ENCODE peak calls at places on chromosomes 3 and 15, in seven cellular contexts. T, Q, E, H, X, D and G are unnamed samples.

GRCh38 chr15:76270876-76271275 is 40.4 kb downstream of the ETFA start:
- DNase-seq in T (no peak), D (no peak), H (no peak), X (peak), Q (no peak), E (no peak), G (no peak)

GRCh38 chr15:92666780-92667179 is 11.2 kb upstream of the FAM174B start:
- DNase-seq in X (no peak), H (no peak), T (no peak), D (peak), Q (peak), E (no peak), G (no peak)

GRCh38 chr3:4983739-4984510 is 4.7 kb downstream of the BHLHE40 start:
- DNase-seq in E (peak), Q (peak), H (no peak), T (no peak), X (peak), D (no peak), G (no peak)

GRCh38 chr15:79595995-79596622 is 164.0 kb downstream of the MINAR1 start:
- DNase-seq in X (peak), T (peak), H (peak), D (no peak), E (no peak), Q (peak), G (peak)

GRCh38 chr3:134364936-134365765 is 9.1 kb downstream of the AMOTL2 start:
- DNase-seq in H (peak), T (no peak), D (no peak), Q (no peak), X (no peak), E (no peak), G (no peak)

GRCh38 chr3:43181202-43181910 is 75.5 kb upstream of the POMGNT2 start:
- DNase-seq in E (peak), X (peak), H (no peak), T (no peak), D (no peak), Q (no peak), G (no peak)

GRCh38 chr3:133956333-133956732 is 60.7 kb upstream of the RAB6B start:
- DNase-seq in E (no peak), X (no peak), Q (no peak), H (no peak), T (no peak), D (no peak), G (no peak)

GRCh38 chr3:106862067-106862466 is 515.2 kb upstream of the CCDC54 start:
- DNase-seq in T (no peak), E (no peak), H (peak), Q (no peak), D (no peak), X (peak), G (no peak)

GRCh38 chr3:138184994-138185393 is 2.1 kb upstream of the ARMC8 start:
- DNase-seq in T (no peak), Q (no peak), D (no peak), X (peak), E (no peak), H (peak), G (no peak)

GRCh38 chr3:187677604-187678003 is 7.4 kb upstream of the SST start:
- DNase-seq in D (no peak), T (no peak), E (no peak), H (no peak), X (no peak), Q (no peak), G (no peak)

GRCh38 chr15:66024998-66025397 is 155.7 kb downstream of the RAB11A start:
- DNase-seq in T (no peak), Q (no peak), H (peak), E (no peak), X (peak), D (no peak), G (no peak)

GRCh38 chr3:71651625-71652024 is 68.1 kb upstream of the FOXP1 start:
- DNase-seq in T (no peak), H (no peak), X (no peak), D (no peak), Q (no peak), E (no peak), G (no peak)

DNA sequence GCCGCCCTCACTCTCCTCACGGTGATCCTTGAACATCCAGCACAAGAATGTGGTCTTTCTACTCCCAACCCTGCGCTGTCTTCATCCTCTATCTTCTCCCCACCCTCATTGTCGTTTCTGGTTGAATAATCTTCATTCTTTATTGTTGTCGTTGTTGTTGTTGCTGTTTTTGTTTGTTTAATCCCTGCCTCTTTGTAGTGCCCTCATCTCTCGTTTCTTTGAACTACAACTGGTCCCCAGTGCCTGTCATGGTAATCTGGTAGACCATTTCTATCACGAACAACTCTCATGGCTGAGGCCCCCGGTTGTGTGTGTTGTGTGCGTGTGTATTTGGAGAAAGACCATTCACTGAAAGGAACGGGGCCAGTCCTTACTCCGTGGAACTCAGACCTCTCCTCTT is 1.3 kb upstream of the MYO5A start:
- DNase-seq in D (no peak), H (no peak), T (no peak), X (no peak), E (no peak), Q (no peak), G (no peak)
- TF ChIP-seq CTCF in D (no peak), H (no peak), T (no peak), X (no peak), E (no peak), Q (no peak), G (no peak)

DNA sequence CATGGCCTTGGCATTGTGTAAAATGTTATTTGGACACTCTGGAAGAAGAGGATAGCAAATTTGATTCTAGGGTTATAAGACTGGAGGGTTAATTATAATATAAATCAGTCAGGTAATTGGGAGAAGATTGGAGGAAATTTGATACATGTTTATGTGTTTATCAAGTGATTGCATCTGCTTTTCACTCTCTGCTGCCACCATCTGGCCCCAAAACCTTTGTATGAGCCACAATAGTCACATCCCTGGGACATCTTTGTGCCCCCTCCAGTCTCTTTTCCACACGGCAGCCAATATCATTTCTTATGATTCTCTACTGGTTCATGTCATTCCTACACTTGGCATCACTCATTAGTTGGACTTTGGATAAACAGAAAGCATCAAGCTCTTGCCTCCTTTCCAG is 602.2 kb upstream of the SUCLG2 start:
- DNase-seq in Q (peak), H (no peak), D (no peak), T (peak), E (no peak), X (no peak), G (no peak)
- TF ChIP-seq CTCF in Q (peak), H (peak), D (no peak), T (peak), E (peak), X (peak), G (peak)

GRCh38 chr3:167346171-167346570 is 33.9 kb downstream of the ZBBX start:
- DNase-seq in X (no peak), H (no peak), D (no peak), Q (no peak), E (no peak), T (no peak), G (no peak)

DNA sequence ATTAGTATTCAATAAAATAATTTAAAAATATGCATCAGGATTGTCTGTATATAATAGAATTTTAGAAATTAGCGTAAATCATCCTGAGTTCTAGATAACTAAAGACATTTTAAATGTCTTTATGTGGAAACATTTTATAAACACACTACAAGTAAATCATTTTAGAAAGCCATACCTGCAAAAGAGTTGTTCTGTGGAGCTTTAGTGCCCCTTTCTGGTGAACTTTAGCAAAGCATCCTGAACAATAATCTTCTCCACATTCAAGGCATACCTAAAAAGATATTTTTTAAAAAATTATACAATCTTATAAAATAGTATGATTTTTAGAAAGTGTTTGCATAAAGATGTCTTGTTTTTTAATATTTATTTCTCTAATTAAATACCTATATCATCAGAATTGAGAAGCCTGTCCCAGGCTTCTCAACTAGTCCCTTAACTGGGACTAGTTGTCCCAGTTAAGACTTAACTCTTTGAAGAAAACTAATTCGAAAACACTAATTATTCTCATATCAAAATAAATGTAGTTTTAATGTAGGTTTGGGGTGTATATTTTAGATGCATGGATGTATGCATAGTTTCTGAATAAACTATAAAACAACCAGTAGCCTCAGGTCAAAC is 29.7 kb downstream of the ZBBX start:
- DNase-seq in H (no peak), D (no peak), T (no peak), Q (peak), X (peak), E (no peak), G (no peak)
- TF ChIP-seq CTCF in H (no peak), D (peak), T (peak), Q (peak), X (peak), E (no peak), G (peak)

GRCh38 chr15:88638626-88639372 is at the start of gene ISG20:
- DNase-seq in H (peak), E (peak), D (peak), X (peak), T (peak), Q (peak), G (no peak)
- TF ChIP-seq CTCF in H (peak), E (peak), D (no peak), X (peak), T (no peak), Q (peak), G (no peak)

GRCh38 chr3:14402304-14402811 is at the start of gene SLC6A6:
- DNase-seq in E (peak), H (peak), X (peak), D (peak), Q (peak), T (peak), G (peak)
- TF ChIP-seq CTCF in E (peak), H (peak), X (peak), D (peak), Q (no peak), T (no peak), G (no peak)

GRCh38 chr3:132006605-132007204 is 28.1 kb downstream of the CPNE4 start:
- DNase-seq in E (no peak), H (peak), D (peak), Q (peak), X (peak), T (peak), G (no peak)
- TF ChIP-seq CTCF in E (no peak), H (peak), D (peak), Q (peak), X (peak), T (peak), G (peak)

GRCh38 chr3:153513236-153513635 is 351.2 kb downstream of the RAP2B start:
- DNase-seq in T (no peak), E (no peak), Q (peak), X (peak), H (no peak), D (no peak), G (no peak)
- TF ChIP-seq CTCF in T (peak), E (peak), Q (no peak), X (peak), H (peak), D (no peak), G (no peak)

DNA sequence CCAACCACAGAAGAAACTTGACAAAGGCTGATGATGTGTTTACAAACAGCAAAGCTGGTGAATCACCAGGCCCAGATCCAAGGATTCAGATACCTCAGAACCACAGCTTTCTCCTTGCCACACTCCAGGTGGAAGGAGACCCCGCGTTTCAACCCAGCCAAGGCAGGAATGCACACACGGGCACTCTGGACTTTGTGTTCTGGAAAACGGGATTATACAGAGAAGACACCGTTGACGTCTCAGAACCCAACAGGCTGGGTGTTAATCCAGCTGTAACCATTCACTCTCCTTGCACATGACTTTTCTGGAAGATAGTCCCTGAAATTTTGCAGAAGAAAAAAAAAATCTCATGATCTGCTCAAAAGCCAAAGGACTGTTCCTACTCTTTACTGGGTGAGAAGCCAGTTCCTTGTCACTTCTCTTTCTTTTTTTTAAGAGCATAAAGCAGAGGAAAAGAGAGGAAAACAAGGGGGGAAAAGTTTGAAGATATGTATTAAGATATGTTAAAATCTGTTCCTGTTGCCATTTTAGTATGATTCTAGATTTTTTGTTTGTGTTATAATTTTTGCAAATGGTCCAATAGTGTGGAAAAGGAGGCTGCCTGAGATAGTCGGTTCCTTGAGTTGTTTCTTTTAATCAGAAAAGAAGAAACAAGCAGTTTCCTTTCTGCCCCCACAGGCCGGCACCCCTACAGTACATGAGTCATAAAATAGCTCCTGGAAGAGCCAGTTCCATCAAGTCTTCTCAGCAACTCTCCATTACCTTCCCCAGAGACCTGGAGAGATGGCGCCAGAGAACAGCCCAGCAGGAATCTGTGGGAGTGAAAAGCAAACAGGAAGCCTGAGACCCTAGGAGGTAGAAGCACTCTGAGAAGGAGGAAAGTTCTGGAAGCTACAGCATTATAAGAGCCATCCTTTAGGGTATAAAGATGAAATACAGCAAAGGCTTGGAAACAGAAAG is 73.1 kb downstream of the RORA start:
- DNase-seq in D (peak), Q (no peak), H (no peak), T (no peak), X (peak), E (no peak), G (no peak)
- TF ChIP-seq CTCF in D (no peak), Q (no peak), H (no peak), T (no peak), X (no peak), E (no peak), G (no peak)

GRCh38 chr15:70636540-70637165 is 126.7 kb downstream of the UACA start:
- DNase-seq in Q (peak), H (no peak), T (no peak), E (no peak), D (no peak), X (no peak), G (no peak)
- TF ChIP-seq CTCF in Q (peak), H (peak), T (no peak), E (no peak), D (peak), X (no peak), G (peak)

GRCh38 chr3:194266658-194267005 is 84.5 kb downstream of the CPN2 start:
- DNase-seq in H (no peak), E (no peak), D (no peak), Q (no peak), T (no peak), X (no peak), G (peak)
- TF ChIP-seq CTCF in H (no peak), E (no peak), D (no peak), Q (no peak), T (no peak), X (no peak), G (no peak)